ENCODE peak calls at places on chromosomes 11 and 22, in five cellular contexts. C, T, W, M and L are unnamed samples.
A peak's percentile ranks its signal among the peaks of the same experiment; 100 is the strongest.

GRCh38 chr11:36186340-36186739 is 102.9 kb downstream of the COMMD9 start:
- DNase-seq in C (no peak), T (no peak), W (no peak), M (no peak), L (no peak)

GRCh38 chr11:70807195-70807543 is 408.8 kb downstream of the CTTN start:
- DNase-seq in C (no peak), T (no peak), W (no peak), M (no peak), L (no peak)

GRCh38 chr11:68750988-68751325 is 363 bp downstream of the TESMIN start:
- DNase-seq in C (no peak), T (no peak), W (no peak), M (no peak), L (no peak)

GRCh38 chr22:28031383-28031922 is 112.4 kb upstream of the PITPNB start:
- DNase-seq in C (no peak), T (no peak), W (no peak), M (no peak), L (no peak)

GRCh38 chr11:9732453-9732852 is 68.6 kb downstream of the SWAP70 start:
- DNase-seq in C (no peak), T (no peak), W (no peak), M (no peak), L (no peak)

GRCh38 chr22:29155966-29156365 is 49.7 kb upstream of the EMID1 start:
- DNase-seq in C (no peak), T (no peak), W (no peak), M (no peak), L (peak; percentile 4)

GRCh38 chr11:124465368-124465767 is 19.9 kb upstream of the OR8B8 start:
- DNase-seq in C (no peak), T (no peak), W (no peak), M (no peak), L (no peak)

GRCh38 chr11:17414317-17414737 is 25.9 kb upstream of the KCNJ11 start:
- DNase-seq in C (no peak), T (no peak), W (no peak), M (peak; percentile 83), L (no peak)

GRCh38 chr11:36431429-36432092 is 78.5 kb downstream of the TRAF6 start:
- DNase-seq in C (peak; percentile 86), T (no peak), W (peak; percentile 39), M (peak; percentile 33), L (peak; percentile 55)

GRCh38 chr22:36658900-36659299 is 44.7 kb downstream of the CACNG2 start:
- DNase-seq in C (no peak), T (no peak), W (no peak), M (no peak), L (no peak)

GRCh38 chr11:69721061-69721460 is 17.2 kb upstream of the FGF19 start:
- DNase-seq in C (no peak), T (no peak), W (no peak), M (no peak), L (no peak)

GRCh38 chr22:36373258-36373579 is 14.5 kb downstream of the MYH9 start:
- DNase-seq in C (no peak), T (no peak), W (no peak), M (peak; percentile 64), L (no peak)

GRCh38 chr11:2807276-2807681 is 78.3 kb downstream of the CDKN1C start:
- DNase-seq in C (peak; percentile 56), T (no peak), W (peak; percentile 66), M (peak; percentile 88), L (peak; percentile 91)

GRCh38 chr11:70567680-70568503 is 169.6 kb downstream of the CTTN start:
- DNase-seq in C (peak; percentile 61), T (peak; percentile 15), W (peak; percentile 43), M (no peak), L (peak; percentile 39)

GRCh38 chr11:74521666-74522252 is 28.2 kb upstream of the LIPT2 start:
- DNase-seq in C (no peak), T (no peak), W (no peak), M (no peak), L (no peak)

GRCh38 chr11:68925613-68926012 is 21.9 kb downstream of the IGHMBP2 start:
- DNase-seq in C (no peak), T (no peak), W (no peak), M (no peak), L (no peak)

GRCh38 chr11:37370817-37371216 is 772.8 kb upstream of the RAG2 start:
- DNase-seq in C (no peak), T (no peak), W (no peak), M (no peak), L (no peak)

GRCh38 chr11:113332638-113333329 is 18.4 kb downstream of the TTC12 start:
- DNase-seq in C (no peak), T (no peak), W (no peak), M (no peak), L (no peak)

GRCh38 chr11:19698493-19699292 is 13.9 kb upstream of the NAV2 start:
- DNase-seq in C (no peak), T (no peak), W (peak; percentile 79), M (peak; percentile 46), L (no peak)

GRCh38 chr11:8056810-8057463 is 24.1 kb upstream of the TUB start:
- DNase-seq in C (peak; percentile 85), T (no peak), W (peak; percentile 42), M (peak; percentile 39), L (peak; percentile 73)

GRCh38 chr22:36405671-36406070 is 17.9 kb upstream of the MYH9 start:
- DNase-seq in C (no peak), T (peak; percentile 86), W (no peak), M (no peak), L (no peak)

GRCh38 chr22:36017661-36018091 is 10.9 kb downstream of the RBFOX2 start:
- DNase-seq in C (no peak), T (no peak), W (no peak), M (no peak), L (no peak)

GRCh38 chr11:22192289-22192641 is 620 bp upstream of the ANO5 start:
- DNase-seq in C (peak; percentile 52), T (no peak), W (peak; percentile 8), M (peak; percentile 57), L (no peak)

GRCh38 chr22:44329179-44329796 is 16.5 kb upstream of the SHISAL1 start:
- DNase-seq in C (no peak), T (no peak), W (no peak), M (no peak), L (no peak)

GRCh38 chr11:71302911-71303310 is 50.5 kb upstream of the SHANK2 start:
- DNase-seq in C (no peak), T (no peak), W (no peak), M (no peak), L (peak; percentile 0)

GRCh38 chr22:30176431-30176830 is 70.1 kb downstream of the LIF start:
- DNase-seq in C (no peak), T (no peak), W (no peak), M (no peak), L (no peak)
- H3K27ac ChIP-seq in C (no peak overlapping the region), T (no peak overlapping the region), W (no peak overlapping the region), M (no peak overlapping the region), L (no peak overlapping the region)

GRCh38 chr22:45895436-45896152 is 81.4 kb downstream of the WNT7B start:
- DNase-seq in C (no peak), T (no peak), W (no peak), M (no peak), L (peak; percentile 9)

GRCh38 chr22:45897736-45898135 is 79.2 kb downstream of the WNT7B start:
- DNase-seq in C (no peak), T (no peak), W (no peak), M (no peak), L (no peak)

GRCh38 chr22:45896961-45897538 is 79.9 kb downstream of the WNT7B start:
- DNase-seq in C (no peak), T (no peak), W (no peak), M (no peak), L (no peak)

GRCh38 chr22:45893516-45893915 is 83.4 kb downstream of the WNT7B start:
- DNase-seq in C (no peak), T (no peak), W (no peak), M (no peak), L (no peak)

GRCh38 chr22:45896153-45896951 is 80.6 kb downstream of the WNT7B start:
- DNase-seq in C (peak; percentile 58), T (no peak), W (no peak), M (peak; percentile 59), L (no peak)
- H3K27ac ChIP-seq in C (no peak overlapping the region), T (no peak overlapping the region), W (no peak overlapping the region), M (no peak overlapping the region), L (no peak overlapping the region)

GRCh38 chr11:65363770-65364169 is 9.2 kb downstream of the TIGD3 start:
- DNase-seq in C (no peak), T (no peak), W (no peak), M (no peak), L (no peak)

GRCh38 chr11:65362966-65363365 is 8.4 kb downstream of the TIGD3 start:
- DNase-seq in C (no peak), T (no peak), W (no peak), M (no peak), L (no peak)

GRCh38 chr11:65362320-65362931 is 7.9 kb downstream of the TIGD3 start:
- DNase-seq in C (no peak), T (no peak), W (no peak), M (no peak), L (no peak)

GRCh38 chr11:65370659-65371049 is 11.8 kb downstream of the SLC25A45 start:
- DNase-seq in C (no peak), T (no peak), W (no peak), M (no peak), L (no peak)

GRCh38 chr11:65366340-65366773 is 11.8 kb downstream of the TIGD3 start:
- DNase-seq in C (peak; percentile 87), T (no peak), W (peak; percentile 50), M (peak; percentile 77), L (no peak)
- H3K27ac ChIP-seq in C (peak overlapping the region; percentile 61), T (no peak overlapping the region), W (peak overlapping the region; percentile 65), M (peak overlapping the region; percentile 28), L (no peak overlapping the region)

GRCh38 chr11:78212586-78213371 is 24.1 kb downstream of the USP35 start:
- DNase-seq in C (no peak), T (no peak), W (no peak), M (peak; percentile 14), L (no peak)
- H3K27ac ChIP-seq in C (no peak overlapping the region), T (no peak overlapping the region), W (peak overlapping the region; percentile 1), M (no peak overlapping the region), L (no peak overlapping the region)

GRCh38 chr22:40782521-40782920 is 36.6 kb downstream of the SLC25A17 start:
- DNase-seq in C (no peak), T (no peak), W (no peak), M (no peak), L (no peak)
- H3K27ac ChIP-seq in C (peak overlapping the region; percentile 69), T (no peak overlapping the region), W (no peak overlapping the region), M (no peak overlapping the region), L (peak overlapping the region; percentile 82)

DNA sequence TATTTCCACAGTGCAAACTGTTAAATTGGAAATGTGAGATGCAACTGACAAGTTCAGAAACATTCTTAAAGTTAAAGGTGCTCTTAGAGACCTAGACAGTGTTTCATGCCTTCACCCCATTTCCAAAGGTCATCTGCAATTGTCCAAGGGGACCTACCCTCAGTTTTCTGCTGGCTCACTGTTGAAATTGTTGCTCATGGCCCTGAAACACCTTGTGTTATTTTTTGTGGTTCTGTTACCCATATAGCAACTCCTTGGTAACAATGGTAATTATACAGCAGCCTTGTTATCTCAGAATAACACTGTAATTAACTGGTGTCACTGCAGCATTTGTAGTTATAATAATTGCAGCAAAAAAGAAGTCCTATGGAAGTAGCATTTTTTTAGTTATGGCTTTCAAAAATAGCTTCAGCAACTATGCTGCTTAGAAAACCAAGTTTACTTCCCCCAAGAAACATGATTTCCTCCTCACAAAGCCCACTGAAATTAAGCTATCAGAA is 49.2 kb upstream of the CCDC34 start:
- DNase-seq in C (no peak), T (no peak), W (no peak), M (no peak), L (no peak)
- H3K27ac ChIP-seq in C (no peak overlapping the region), T (no peak overlapping the region), W (no peak overlapping the region), M (no peak overlapping the region), L (no peak overlapping the region)

GRCh38 chr22:41902932-41903421 is 11.9 kb downstream of the SHISA8 start:
- DNase-seq in C (no peak), T (no peak), W (peak; percentile 74), M (peak; percentile 53), L (no peak)
- H3K27ac ChIP-seq in C (no peak overlapping the region), T (no peak overlapping the region), W (peak overlapping the region; percentile 77), M (no peak overlapping the region), L (no peak overlapping the region)